ENCODE peak calls at places on chromosome 12, in four cellular contexts. D, S, E and J are unnamed samples.
A peak's percentile ranks its signal among the peaks of the same experiment; 100 is the strongest.

GRCh38 chr12:114789821-114790220 is 105.8 kb upstream of the TBX3 start:
- DNase-seq in D (no peak), S (no peak), E (no peak), J (no peak)

GRCh38 chr12:96237465-96238077 is 43.4 kb downstream of the ELK3 start:
- DNase-seq in D (peak; percentile 59), S (no peak), E (peak; percentile 87), J (peak; percentile 81)

GRCh38 chr12:95790025-95790911 is at the start of gene NTN4:
- DNase-seq in D (peak; percentile 54), S (peak; percentile 42), E (peak; percentile 49), J (peak; percentile 23)

GRCh38 chr12:38523920-38524319 is 207.3 kb downstream of the ALG10B start:
- DNase-seq in D (no peak), S (no peak), E (no peak), J (no peak)

GRCh38 chr12:26631846-26632245 is 201.1 kb downstream of the ITPR2 start:
- DNase-seq in D (no peak), S (no peak), E (no peak), J (no peak)

GRCh38 chr12:45216297-45216982 is 545 bp downstream of the ANO6 start:
- DNase-seq in D (peak; percentile 57), S (peak; percentile 59), E (peak; percentile 50), J (peak; percentile 37)

GRCh38 chr12:80101126-80101525 is 1.8 kb downstream of the OTOGL start:
- DNase-seq in D (no peak), S (no peak), E (no peak), J (no peak)

GRCh38 chr12:25397001-25397400 is 146.3 kb upstream of the KRAS start:
- DNase-seq in D (no peak), S (no peak), E (no peak), J (no peak)

GRCh38 chr12:15522574-15523187 is 200.4 kb downstream of the PTPRO start:
- DNase-seq in D (no peak), S (no peak), E (no peak), J (no peak)

GRCh38 chr12:67415473-67415872 is 146.3 kb downstream of the CAND1 start:
- DNase-seq in D (no peak), S (peak; percentile 44), E (no peak), J (no peak)

GRCh38 chr12:118055144-118055557 is 5.8 kb downstream of the WSB2 start:
- DNase-seq in D (no peak), S (peak; percentile 34), E (peak; percentile 30), J (peak; percentile 23)

GRCh38 chr12:11624126-11624525 is 25.3 kb upstream of the ETV6 start:
- DNase-seq in D (no peak), S (no peak), E (no peak), J (no peak)

GRCh38 chr12:98483621-98484455 is 31.6 kb upstream of the TMPO start:
- DNase-seq in D (no peak), S (no peak), E (no peak), J (no peak)

GRCh38 chr12:109744026-109744425 is 30.4 kb downstream of the FAM222A start:
- DNase-seq in D (peak; percentile 21), S (peak; percentile 18), E (peak; percentile 4), J (peak; percentile 7)

GRCh38 chr12:13094349-13094748 is 9.1 kb downstream of the GSG1 start:
- DNase-seq in D (no peak), S (no peak), E (no peak), J (no peak)

GRCh38 chr12:75587340-75588106 is 76.1 kb upstream of the KRR1 start:
- DNase-seq in D (no peak), S (no peak), E (no peak), J (no peak)

GRCh38 chr12:62468394-62468793 is 1.8 kb downstream of the MON2 start:
- DNase-seq in D (no peak), S (no peak), E (no peak), J (no peak)

GRCh38 chr12:60935981-60936761 is 1324.0 kb upstream of the USP15 start:
- DNase-seq in D (no peak), S (no peak), E (no peak), J (no peak)

GRCh38 chr12:93591137-93591868 is 18.8 kb downstream of the SOCS2 start:
- DNase-seq in D (peak; percentile 83), S (peak; percentile 85), E (peak; percentile 83), J (peak; percentile 78)

GRCh38 chr12:115380509-115381120 is 696.6 kb upstream of the TBX3 start:
- DNase-seq in D (no peak), S (no peak), E (no peak), J (no peak)

GRCh38 chr12:1439687-1440086 is 154.7 kb downstream of the FBXL14 start:
- DNase-seq in D (no peak), S (no peak), E (no peak), J (no peak)

GRCh38 chr12:113762155-113762848 is 203.8 kb downstream of the RBM19 start:
- DNase-seq in D (no peak), S (no peak), E (no peak), J (no peak)

GRCh38 chr12:127060310-127060847 is 1206.6 kb upstream of the TMEM132C start:
- DNase-seq in D (no peak), S (no peak), E (no peak), J (no peak)

GRCh38 chr12:55899035-55899434 is 28.7 kb downstream of the PYM1 start:
- DNase-seq in D (no peak), S (no peak), E (no peak), J (no peak)

GRCh38 chr12:102369876-102370275 is 110.5 kb downstream of the IGF1 start:
- DNase-seq in D (no peak), S (no peak), E (no peak), J (no peak)

GRCh38 chr12:131415781-131416180 is 295.1 kb upstream of the SFSWAP start:
- DNase-seq in D (no peak), S (no peak), E (no peak), J (no peak)

GRCh38 chr12:89024580-89024979 is 327.7 kb downstream of the DUSP6 start:
- DNase-seq in D (no peak), S (no peak), E (no peak), J (no peak)

GRCh38 chr12:89033062-89033461 is 319.2 kb downstream of the DUSP6 start:
- DNase-seq in D (no peak), S (no peak), E (no peak), J (no peak)

DNA sequence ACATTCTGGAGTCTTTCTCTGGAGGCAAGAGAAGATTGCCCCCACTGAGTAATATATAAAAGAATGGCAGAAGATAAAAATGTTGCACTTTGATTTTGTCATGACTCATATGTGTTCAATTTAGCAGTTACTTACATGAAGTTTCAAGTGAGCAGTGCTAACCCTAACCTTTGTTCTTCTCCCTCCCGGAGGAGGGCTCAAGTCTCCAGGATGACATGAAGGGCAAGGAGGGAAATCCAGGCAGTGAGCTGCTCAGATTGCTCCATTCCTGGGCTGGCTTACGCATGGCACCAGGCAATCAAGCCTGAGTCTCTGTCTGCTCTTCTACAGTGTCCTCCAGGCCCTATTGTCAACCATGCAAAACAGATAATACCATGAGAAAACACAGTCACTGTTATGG is 322.3 kb downstream of the DUSP6 start:
- DNase-seq in D (no peak), S (no peak), E (no peak), J (no peak)
- H3K27ac ChIP-seq in D (no peak overlapping the region), S (no peak overlapping the region), E (no peak overlapping the region), J (no peak overlapping the region)

DNA sequence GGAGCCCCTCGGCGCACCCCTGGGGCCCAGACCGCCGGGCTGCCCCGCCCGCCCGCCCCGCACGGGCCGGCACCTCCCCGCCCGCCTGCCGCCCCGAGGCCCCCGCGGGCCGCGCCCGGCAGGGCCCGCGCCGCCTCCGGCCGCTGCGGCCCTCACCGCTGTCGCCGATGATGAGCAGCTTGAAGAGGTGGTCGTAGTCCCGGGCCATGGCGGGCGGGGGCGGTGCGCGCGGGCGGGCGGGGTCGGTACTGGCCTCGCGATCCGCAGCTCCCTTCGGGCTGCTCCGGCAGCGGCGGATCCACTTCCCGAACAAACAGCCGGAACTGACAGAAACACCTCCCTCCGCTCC is at the start of gene RAB35:
- DNase-seq in D (no peak), S (no peak), E (no peak), J (no peak)
- H3K4me3 ChIP-seq in D (peak within 1 kb of the TSS; percentile 68), S (peak within 1 kb of the TSS; percentile 54), E (peak within 1 kb of the TSS; percentile 87), J (peak within 1 kb of the TSS; percentile 70)

GRCh38 chr12:110928700-110929099 is 8.3 kb upstream of the MYL2 start:
- DNase-seq in D (no peak), S (no peak), E (no peak), J (no peak)
- H3K27ac ChIP-seq in D (no peak overlapping the region), S (no peak overlapping the region), E (no peak overlapping the region), J (no peak overlapping the region)

GRCh38 chr12:48038085-48038484 is 33.8 kb upstream of the COL2A1 start:
- DNase-seq in D (no peak), S (no peak), E (no peak), J (no peak)

GRCh38 chr12:48034835-48035805 is 30.8 kb upstream of the COL2A1 start:
- DNase-seq in D (no peak), S (no peak), E (no peak), J (no peak)

GRCh38 chr12:48036818-48037217 is 32.5 kb upstream of the COL2A1 start:
- DNase-seq in D (no peak), S (no peak), E (no peak), J (no peak)

GRCh38 chr12:48039151-48039550 is 34.9 kb upstream of the COL2A1 start:
- DNase-seq in D (no peak), S (no peak), E (no peak), J (no peak)

DNA sequence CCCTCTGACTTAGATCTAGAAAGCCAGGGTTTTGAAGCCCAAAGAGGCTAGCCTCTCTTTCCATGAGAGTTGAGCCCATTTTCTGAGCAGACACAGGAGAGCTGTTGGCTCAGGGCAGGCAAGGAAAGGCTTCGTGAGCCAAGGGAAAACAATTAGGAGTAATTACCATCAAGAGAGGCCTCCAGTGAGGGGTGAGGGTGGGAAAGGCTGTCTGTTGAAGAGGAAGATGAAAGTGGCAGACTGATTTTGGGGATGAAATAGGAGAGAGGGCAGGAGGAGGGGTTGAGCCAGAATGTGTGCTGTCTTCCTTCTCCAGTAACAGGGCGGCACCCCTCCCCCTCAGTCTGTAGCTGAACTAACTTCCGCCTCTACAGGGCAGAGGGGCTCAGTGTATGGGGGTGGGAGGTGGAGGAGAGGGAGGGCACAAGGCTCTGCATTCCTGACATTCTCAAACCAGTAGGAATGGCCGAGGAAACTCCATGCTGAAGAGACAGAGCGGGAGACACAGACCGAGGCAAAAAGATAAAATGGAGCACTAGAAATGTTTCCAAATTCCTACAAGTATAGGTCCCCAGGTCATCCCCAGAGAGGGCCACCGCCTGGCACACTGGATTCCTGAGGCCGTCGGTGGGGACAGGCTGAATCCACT is 33.1 kb upstream of the COL2A1 start:
- DNase-seq in D (no peak), S (no peak), E (no peak), J (no peak)
- H3K4me3 ChIP-seq in D (no peak overlapping the region), S (no peak overlapping the region), E (no peak overlapping the region), J (no peak overlapping the region)

DNA sequence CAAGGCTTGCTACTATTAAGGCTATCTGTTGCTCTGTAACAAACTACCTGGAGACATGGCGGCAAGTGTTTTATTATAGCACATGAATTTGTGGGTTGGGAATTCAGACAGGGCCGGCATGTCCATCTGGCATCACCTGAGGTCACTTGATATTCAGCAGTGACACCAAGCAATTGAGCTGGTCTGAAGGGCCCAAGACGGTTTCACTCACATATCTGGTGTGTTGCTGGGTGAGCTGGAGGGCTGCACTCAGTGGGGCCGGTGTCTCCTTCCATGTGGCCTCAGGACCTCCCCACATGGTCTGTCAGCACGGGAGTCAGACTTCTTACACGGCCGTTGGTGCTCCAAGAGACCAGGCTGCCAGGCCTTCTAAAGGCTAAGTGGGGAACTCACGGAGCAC is 52.4 kb upstream of the SCN8A start:
- DNase-seq in D (no peak), S (no peak), E (no peak), J (no peak)
- H3K27ac ChIP-seq in D (no peak overlapping the region), S (no peak overlapping the region), E (no peak overlapping the region), J (no peak overlapping the region)

GRCh38 chr12:30756074-30756473 is 1.3 kb upstream of the CAPRIN2 start:
- DNase-seq in D (no peak), S (no peak), E (no peak), J (no peak)
- H3K4me3 ChIP-seq in D (no peak overlapping the region), S (no peak overlapping the region), E (no peak overlapping the region), J (no peak overlapping the region)

GRCh38 chr12:88650715-88651114 is 70.4 kb upstream of the KITLG start:
- DNase-seq in D (no peak), S (no peak), E (no peak), J (no peak)
- H3K27ac ChIP-seq in D (no peak overlapping the region), S (no peak overlapping the region), E (no peak overlapping the region), J (no peak overlapping the region)